ENCODE peak calls at places on chromosomes 4 and X, in four cellular contexts. O is NB4, R is PC-3, U is natural killer cell. P is an unnamed sample.

GRCh38 chrX:65871671-65872311 is 168.1 kb downstream of the VSIG4 start:
- DNase-seq in O (peak; percentile 77), R (peak; percentile 74), U (no peak), P (no peak)

GRCh38 chr4:139720806-139721205 is 55.2 kb downstream of the MGST2 start:
- DNase-seq in O (no peak), R (no peak), U (no peak), P (no peak)

GRCh38 chrX:120456973-120457372 is 12.1 kb downstream of the LAMP2 start:
- DNase-seq in O (peak; percentile 86), R (peak; percentile 75), U (no peak), P (peak; percentile 7)

GRCh38 chr4:146269228-146269653 is 54.9 kb downstream of the REELD1 start:
- DNase-seq in O (no peak), R (no peak), U (no peak), P (no peak)

GRCh38 chr4:52713456-52713937 is 37.7 kb downstream of the ERVMER34-1 start:
- DNase-seq in O (peak; percentile 52), R (peak; percentile 19), U (no peak), P (no peak)

GRCh38 chr4:13918110-13918509 is 290.6 kb upstream of the BOD1L1 start:
- DNase-seq in O (no peak), R (peak; percentile 52), U (no peak), P (peak; percentile 98)

GRCh38 chrX:110061138-110061537 is 58.2 kb downstream of the TMEM164 start:
- DNase-seq in O (no peak), R (no peak), U (no peak), P (no peak)

GRCh38 chr4:19030536-19030935 is 1009.0 kb upstream of the LCORL start:
- DNase-seq in O (no peak), R (no peak), U (no peak), P (no peak)

GRCh38 chrX:150017868-150018267 is 79.6 kb upstream of the EOLA2 start:
- DNase-seq in O (no peak), R (no peak), U (no peak), P (no peak)

GRCh38 chr4:110119347-110119746 is 79.1 kb downstream of the ELOVL6 start:
- DNase-seq in O (no peak), R (peak; percentile 46), U (no peak), P (no peak)

GRCh38 chrX:136941396-136942337 is 61.1 kb upstream of the RBMX start:
- DNase-seq in O (no peak), R (peak; percentile 51), U (no peak), P (no peak)

GRCh38 chr4:184448828-184449227 is 25.5 kb downstream of the IRF2 start:
- DNase-seq in O (peak; percentile 14), R (no peak), U (no peak), P (peak; percentile 53)

GRCh38 chr4:99722006-99722405 is 64.4 kb upstream of the C4orf54 start:
- DNase-seq in O (peak; percentile 9), R (no peak), U (no peak), P (no peak)

GRCh38 chr4:99715286-99715685 is 57.7 kb upstream of the C4orf54 start:
- DNase-seq in O (no peak), R (peak; percentile 10), U (no peak), P (no peak)

GRCh38 chr4:99722662-99723061 is 65.0 kb upstream of the C4orf54 start:
- DNase-seq in O (no peak), R (no peak), U (no peak), P (no peak)

GRCh38 chr4:99723555-99724450 is 66.2 kb upstream of the C4orf54 start:
- DNase-seq in O (peak; percentile 24), R (peak; percentile 75), U (no peak), P (peak; percentile 52)

GRCh38 chr4:99720206-99720605 is 62.6 kb upstream of the C4orf54 start:
- DNase-seq in O (no peak), R (no peak), U (no peak), P (no peak)
- TF ChIP-seq CTCF in O (no peak), R (no peak), U (no peak), P (no peak)

GRCh38 chrX:6004529-6004928 is 224.1 kb downstream of the NLGN4X start:
- DNase-seq in O (no peak), R (no peak), U (no peak), P (no peak)

GRCh38 chrX:5998901-5999300 is 229.8 kb downstream of the NLGN4X start:
- DNase-seq in O (no peak), R (no peak), U (no peak), P (no peak)

GRCh38 chrX:6005856-6006255 is 222.8 kb downstream of the NLGN4X start:
- DNase-seq in O (no peak), R (no peak), U (no peak), P (no peak)

GRCh38 chrX:6002056-6002455 is 226.6 kb downstream of the NLGN4X start:
- DNase-seq in O (no peak), R (no peak), U (no peak), P (no peak)
- TF ChIP-seq CTCF in O (no peak), R (no peak), U (no peak), P (no peak)

GRCh38 chr4:113278324-113278934 is 229.0 kb downstream of the ANK2 start:
- DNase-seq in O (peak; percentile 77), R (peak; percentile 74), U (peak; percentile 17), P (peak; percentile 49)
- TF ChIP-seq CTCF in O (peak; percentile 87), R (peak; percentile 87), U (no peak), P (peak; percentile 91)

DNA sequence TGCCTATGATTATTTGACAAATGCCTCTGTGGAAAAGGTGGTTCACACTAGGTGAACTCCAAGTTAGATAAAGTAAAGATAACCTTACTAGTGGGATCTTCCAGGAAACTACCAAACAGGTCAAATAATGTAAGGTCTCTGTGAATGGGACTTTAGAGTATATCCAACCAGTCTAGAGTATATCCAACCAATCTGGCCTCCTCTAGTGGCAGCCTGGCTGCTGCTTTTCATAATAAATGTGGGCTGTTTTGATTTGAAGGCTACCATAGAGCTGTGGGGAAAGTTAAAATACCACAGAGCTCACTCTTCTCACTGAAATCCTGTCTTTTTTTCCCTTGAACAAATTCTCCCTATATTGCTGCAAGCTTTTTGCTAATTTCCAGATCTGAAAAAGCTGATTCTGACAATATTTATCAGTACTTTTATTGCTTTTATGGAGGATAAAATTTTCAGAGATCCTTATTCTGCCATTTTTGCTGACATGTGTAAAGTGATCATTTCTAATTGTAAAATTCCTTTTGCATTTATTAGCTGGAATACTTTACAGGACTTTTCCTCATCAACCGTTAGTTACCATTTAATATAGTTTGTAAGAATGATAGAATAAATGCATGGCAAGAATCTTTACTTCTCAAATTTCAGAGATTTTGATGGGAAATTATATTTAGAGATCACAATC is 111.3 kb downstream of the TET2 start:
- DNase-seq in O (no peak), R (peak; percentile 3), U (no peak), P (no peak)
- TF ChIP-seq CTCF in O (no peak), R (peak; percentile 39), U (no peak), P (peak; percentile 12)

DNA sequence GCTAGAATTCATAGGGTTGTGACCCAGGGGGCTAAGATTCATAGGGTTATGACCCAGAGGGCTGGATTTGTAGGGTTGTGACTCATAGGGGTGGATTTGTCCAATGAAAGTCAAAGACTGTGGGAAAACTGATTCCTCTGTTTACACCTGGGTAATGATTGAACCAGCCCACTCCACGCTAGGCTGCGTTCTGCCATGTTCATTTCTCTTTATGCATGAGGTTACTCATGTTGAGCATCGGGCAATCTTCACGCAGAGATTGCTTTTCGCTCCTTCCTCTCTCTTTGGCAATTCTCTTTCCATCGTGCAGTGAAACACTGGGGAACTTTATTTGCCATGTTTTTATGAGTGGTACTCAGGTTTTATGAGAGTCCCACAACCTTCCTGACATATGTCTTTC is 127.8 kb downstream of the CRLF2 start:
- DNase-seq in O (no peak), R (no peak), U (no peak), P (no peak)
- TF ChIP-seq CTCF in O (no peak), R (no peak), U (no peak), P (no peak)

GRCh38 chr4:183430317-183430986 is 14.0 kb upstream of the CDKN2AIP start:
- DNase-seq in O (no peak), R (no peak), U (no peak), P (no peak)

GRCh38 chr4:183426507-183426906 is 17.9 kb upstream of the CDKN2AIP start:
- DNase-seq in O (no peak), R (no peak), U (no peak), P (no peak)

GRCh38 chr4:183431614-183432013 is 12.8 kb upstream of the CDKN2AIP start:
- DNase-seq in O (no peak), R (no peak), U (no peak), P (no peak)

GRCh38 chr4:183430987-183431347 is 13.5 kb upstream of the CDKN2AIP start:
- DNase-seq in O (no peak), R (no peak), U (no peak), P (no peak)

GRCh38 chr4:183429489-183429888 is 14.9 kb upstream of the CDKN2AIP start:
- DNase-seq in O (no peak), R (no peak), U (no peak), P (no peak)
- TF ChIP-seq CTCF in O (no peak), R (no peak), U (no peak), P (no peak)